ENCODE peak calls at places on chromosomes 3 and 15, in five cellular contexts. N, L, K, O and D are unnamed samples.

GRCh38 chr3:52162250-52162872 is 8.1 kb upstream of the POC1A start:
- DNase-seq in L (no peak), O (no peak), N (no peak), K (no peak), D (no peak)

GRCh38 chr3:72151465-72152238 is 366.7 kb upstream of the PROK2 start:
- DNase-seq in K (no peak), N (no peak), L (no peak), O (no peak), D (no peak)

GRCh38 chr15:29126208-29126536 is 143.4 kb downstream of the NSMCE3 start:
- DNase-seq in N (no peak), K (no peak), O (no peak), L (no peak), D (no peak)

GRCh38 chr15:90184786-90185704 is 16.1 kb upstream of the SEMA4B start:
- DNase-seq in N (peak; percentile 47), O (peak; percentile 77), L (peak; percentile 61), K (peak; percentile 87), D (peak; percentile 63)

GRCh38 chr15:36251450-36251849 is 328.0 kb upstream of the CDIN1 start:
- DNase-seq in L (no peak), K (no peak), O (no peak), N (no peak), D (no peak)

GRCh38 chr15:56199038-56199437 is 44.6 kb downstream of the RFX7 start:
- DNase-seq in K (no peak), N (no peak), L (no peak), O (no peak), D (no peak)

GRCh38 chr15:52146776-52147175 is 34.2 kb upstream of the BCL2L10 start:
- DNase-seq in K (no peak), L (no peak), N (no peak), O (no peak), D (no peak)

GRCh38 chr3:58041182-58041825 is 33.1 kb downstream of the FLNB start:
- DNase-seq in O (no peak), K (no peak), N (no peak), L (no peak), D (peak; percentile 22)

GRCh38 chr3:9229325-9229724 is 20.1 kb downstream of the SRGAP3 start:
- DNase-seq in L (no peak), O (no peak), K (no peak), N (no peak), D (no peak)

GRCh38 chr3:138197058-138197457 is 10.0 kb downstream of the ARMC8 start:
- DNase-seq in L (no peak), O (no peak), K (no peak), N (no peak), D (peak; percentile 38)

GRCh38 chr15:59410448-59410896 is 27.5 kb upstream of the FAM81A start:
- DNase-seq in L (no peak), N (no peak), K (no peak), O (no peak), D (no peak)

GRCh38 chr3:126654571-126655393 is at the start of gene TXNRD3:
- DNase-seq in O (peak; percentile 81), K (peak; percentile 60), L (peak; percentile 74), N (peak; percentile 61), D (peak; percentile 82)

GRCh38 chr15:29570931-29571727 is 251.1 kb downstream of the TJP1 start:
- DNase-seq in K (no peak), O (no peak), L (no peak), N (peak; percentile 45), D (peak; percentile 36)

GRCh38 chr3:29083607-29084120 is 197.2 kb upstream of the RBMS3 start:
- DNase-seq in N (no peak), O (no peak), L (no peak), K (no peak), D (no peak)

GRCh38 chr3:114406286-114406685 is 112.5 kb downstream of the TIGIT start:
- DNase-seq in L (no peak), O (no peak), N (no peak), K (no peak), D (no peak)

GRCh38 chr3:14462738-14463137 is 60.3 kb downstream of the SLC6A6 start:
- DNase-seq in L (no peak), K (no peak), N (no peak), O (no peak), D (peak; percentile 43)

GRCh38 chr15:42584031-42584765 is 8.8 kb downstream of the STARD9 start:
- DNase-seq in K (no peak), O (no peak), L (no peak), N (no peak), D (no peak)

GRCh38 chr15:101020945-101021344 is 101.8 kb downstream of the LRRK1 start:
- DNase-seq in O (no peak), K (no peak), N (no peak), L (peak; percentile 10), D (no peak)

GRCh38 chr15:92082217-92082843 is 228.8 kb downstream of the SLCO3A1 start:
- DNase-seq in L (peak; percentile 67), N (peak; percentile 76), O (peak; percentile 60), K (peak; percentile 52), D (peak; percentile 68)

GRCh38 chr15:37101634-37102314 is 1.4 kb upstream of the MEIS2 start:
- DNase-seq in L (peak; percentile 89), K (peak; percentile 56), N (peak; percentile 73), O (no peak), D (peak; percentile 31)

GRCh38 chr15:31024979-31025378 is 33.6 kb upstream of the MTMR10 start:
- DNase-seq in N (no peak), O (no peak), L (no peak), K (no peak), D (no peak)

GRCh38 chr3:195911041-195911945 is 2.9 kb upstream of the TNK2 start:
- DNase-seq in N (no peak), O (peak; percentile 34), L (no peak), K (no peak), D (no peak)

GRCh38 chr15:60585743-60586708 is 107.1 kb upstream of the ICE2 start:
- DNase-seq in O (no peak), L (peak; percentile 72), K (peak; percentile 44), N (peak; percentile 45), D (peak; percentile 71)

GRCh38 chr15:99592135-99592845 is 26.5 kb downstream of the MEF2A start:
- DNase-seq in N (no peak), O (no peak), L (no peak), K (no peak), D (no peak)

GRCh38 chr15:55003900-55004879 is 192.6 kb downstream of the RSL24D1 start:
- DNase-seq in L (no peak), K (no peak), O (no peak), N (no peak), D (no peak)

GRCh38 chr3:148128136-148128535 is 569.6 kb upstream of the AGTR1 start:
- DNase-seq in O (no peak), N (no peak), K (no peak), L (no peak), D (no peak)

GRCh38 chr15:43749690-43750345 is 3.6 kb downstream of the PDIA3 start:
- DNase-seq in N (no peak), K (peak; percentile 68), O (no peak), L (no peak), D (peak; percentile 69)

GRCh38 chr3:128294999-128295468 is 141.8 kb downstream of the EEFSEC start:
- DNase-seq in O (no peak), L (no peak), N (no peak), K (no peak), D (no peak)

GRCh38 chr3:160556141-160556540 is 9.2 kb downstream of the KPNA4 start:
- DNase-seq in N (no peak), L (no peak), K (no peak), O (no peak), D (no peak)

GRCh38 chr3:194472290-194472920 is 14.4 kb downstream of the ATP13A3 start:
- DNase-seq in O (no peak), N (no peak), L (peak; percentile 29), K (peak; percentile 23), D (peak; percentile 40)

GRCh38 chr3:175187586-175187985 is 328.5 kb downstream of the NAALADL2 start:
- DNase-seq in O (no peak), N (no peak), K (no peak), L (no peak), D (no peak)

GRCh38 chr15:33443699-33444098 is 132.9 kb downstream of the RYR3 start:
- DNase-seq in L (no peak), O (no peak), N (no peak), K (no peak), D (no peak)
- TF ChIP-seq CTCF in L (no peak), O (no peak), N (no peak), K (no peak), D (no peak)

DNA sequence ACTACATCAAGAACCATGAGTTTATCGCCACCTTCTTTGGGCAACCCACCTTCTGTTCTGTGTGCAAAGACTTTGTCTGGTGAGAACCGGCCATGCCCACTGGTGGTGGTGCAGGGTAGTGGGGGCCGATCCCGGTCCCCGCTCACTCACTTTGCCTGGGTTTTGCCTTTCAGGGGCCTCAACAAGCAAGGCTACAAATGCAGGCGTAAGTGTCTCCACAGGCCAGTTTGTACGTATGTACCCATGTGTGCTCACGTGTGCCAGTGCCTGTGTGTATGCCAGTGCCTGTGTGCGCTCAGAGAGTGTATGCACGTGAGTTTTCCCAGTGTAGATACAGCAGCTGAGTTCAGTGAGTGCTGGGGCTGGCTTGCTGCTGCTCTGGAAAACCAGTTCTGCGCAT is 20.5 kb downstream of the PRKCD start:
- DNase-seq in K (no peak), O (no peak), L (no peak), N (no peak), D (no peak)
- TF ChIP-seq CTCF in K (no peak), O (no peak), L (no peak), N (no peak), D (no peak)

GRCh38 chr3:64667887-64668581 is 19.8 kb downstream of the ADAMTS9 start:
- DNase-seq in K (no peak), L (no peak), O (no peak), N (no peak), D (no peak)
- TF ChIP-seq CTCF in K (no peak), L (no peak), O (no peak), N (peak; percentile 13), D (no peak)

GRCh38 chr3:183502782-183503181 is 52.7 kb downstream of the KLHL6 start:
- DNase-seq in N (no peak), L (no peak), O (no peak), K (no peak), D (no peak)
- TF ChIP-seq CTCF in N (no peak), L (no peak), O (no peak), K (no peak), D (no peak)

DNA sequence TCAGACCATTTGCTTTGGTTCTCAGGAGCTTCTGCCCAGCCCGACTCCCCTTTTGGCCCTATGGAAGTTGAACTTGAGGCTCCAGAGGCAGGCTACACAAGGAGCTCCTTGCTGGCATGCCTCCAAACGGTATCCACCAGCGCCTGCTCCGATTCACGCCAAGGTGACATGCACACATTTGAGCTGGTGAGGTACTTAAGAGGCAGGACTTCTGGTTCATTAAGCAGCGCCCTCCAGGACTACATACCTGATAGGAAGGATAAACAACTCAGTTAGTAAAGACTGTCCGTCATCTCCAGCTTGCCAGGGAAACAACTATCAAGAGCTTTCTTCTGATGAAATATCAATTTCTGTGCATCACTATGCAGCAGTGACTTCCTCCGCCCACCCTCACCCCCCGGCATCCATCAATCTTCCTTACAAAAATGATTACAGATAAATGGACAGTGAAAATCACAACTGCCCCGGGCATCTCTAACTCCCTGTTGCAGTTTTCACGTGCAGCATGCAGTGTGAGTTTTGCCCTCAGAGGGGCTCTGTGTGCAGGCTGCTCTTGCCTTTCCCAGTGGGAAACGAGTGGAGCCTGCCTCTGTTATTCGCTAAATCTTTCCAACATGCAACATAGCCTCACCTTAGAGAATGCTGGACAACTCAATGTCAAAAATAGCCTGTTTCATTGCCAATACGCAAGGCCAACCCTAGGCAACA is 122.9 kb downstream of the ARRDC4 start:
- DNase-seq in L (no peak), N (no peak), K (no peak), O (no peak), D (no peak)
- TF ChIP-seq CTCF in L (no peak), N (peak; percentile 24), K (no peak), O (no peak), D (no peak)